ENCODE peak calls at places on chromosomes 6 and 20, in six cellular contexts. A, O, H, U, J and Q are unnamed samples.
A peak's percentile ranks its signal among the peaks of the same experiment; 100 is the strongest.

GRCh38 chr6:96015321-96015790 is 418 bp upstream of the FUT9 start:
- DNase-seq in O (no peak), H (no peak), A (no peak), U (no peak), J (peak; percentile 43), Q (no peak)

GRCh38 chr20:41358717-41359116 is 7.9 kb downstream of the EMILIN3 start:
- DNase-seq in O (no peak), J (no peak), U (no peak), A (no peak), H (no peak), Q (no peak)

GRCh38 chr20:62122659-62123449 is 579 bp downstream of the LSM14B start:
- DNase-seq in H (no peak), J (no peak), O (no peak), U (peak; percentile 56), A (no peak), Q (no peak)

GRCh38 chr20:5720696-5721095 is 29.5 kb upstream of the SHLD1 start:
- DNase-seq in H (no peak), J (no peak), A (no peak), U (no peak), O (no peak), Q (no peak)

GRCh38 chr6:5752282-5752681 is 254.4 kb downstream of the NRN1 start:
- DNase-seq in A (no peak), J (no peak), O (no peak), H (no peak), U (peak; percentile 75), Q (no peak)

GRCh38 chr20:24160563-24161355 is 172.2 kb upstream of the GGTLC1 start:
- DNase-seq in U (peak; percentile 87), A (no peak), J (peak; percentile 55), H (no peak), O (no peak), Q (peak; percentile 12)

GRCh38 chr6:25024821-25025220 is 89.1 kb upstream of the RIPOR2 start:
- DNase-seq in U (no peak), J (no peak), O (no peak), A (no peak), H (no peak), Q (no peak)

GRCh38 chr6:31822038-31822821 is 5.3 kb upstream of the HSPA1B start:
- DNase-seq in U (peak; percentile 89), H (peak; percentile 36), J (peak; percentile 92), O (peak; percentile 81), A (no peak), Q (peak; percentile 67)

GRCh38 chr6:56604186-56604585 is 38.5 kb downstream of the DST start:
- DNase-seq in U (no peak), H (no peak), O (no peak), J (no peak), A (no peak), Q (no peak)

GRCh38 chr6:143761103-143761502 is 82.0 kb upstream of the LTV1 start:
- DNase-seq in A (no peak), U (no peak), J (no peak), O (no peak), H (no peak), Q (no peak)

GRCh38 chr6:76706086-76706485 is 633.6 kb upstream of the IMPG1 start:
- DNase-seq in H (no peak), O (no peak), A (no peak), U (no peak), J (no peak), Q (no peak)

GRCh38 chr20:407097-407952 is 774 bp upstream of the RBCK1 start:
- DNase-seq in O (peak; percentile 40), U (peak; percentile 94), A (peak; percentile 37), H (peak; percentile 52), J (peak; percentile 76), Q (peak; percentile 62)

GRCh38 chr6:149354009-149354408 is 36.5 kb downstream of the TAB2 start:
- DNase-seq in O (no peak), H (no peak), J (no peak), A (no peak), U (no peak), Q (no peak)

GRCh38 chr6:1094306-1094705 is 217.6 kb upstream of the FOXQ1 start:
- DNase-seq in J (no peak), A (no peak), O (no peak), U (peak; percentile 85), H (no peak), Q (no peak)

GRCh38 chr6:54992789-54993188 is 146.2 kb downstream of the FAM83B start:
- DNase-seq in O (no peak), H (no peak), A (no peak), U (no peak), J (no peak), Q (no peak)

GRCh38 chr20:54146672-54147071 is 27.1 kb downstream of the CYP24A1 start:
- DNase-seq in J (no peak), H (no peak), U (no peak), O (no peak), A (no peak), Q (no peak)

GRCh38 chr6:98848539-98849210 is 14.3 kb downstream of the POU3F2 start:
- DNase-seq in H (no peak), A (no peak), O (no peak), U (no peak), J (no peak), Q (no peak)

GRCh38 chr6:85360794-85361642 is 88.9 kb upstream of the NT5E start:
- DNase-seq in O (no peak), A (no peak), U (peak; percentile 88), J (no peak), H (no peak), Q (no peak)

GRCh38 chr6:74248966-74249365 is 553.0 kb downstream of the CD109 start:
- DNase-seq in O (no peak), U (no peak), H (no peak), J (no peak), A (no peak), Q (no peak)